ENCODE peak calls at places on chromosomes 12 and 14, in nine cellular contexts. G, S, K, Y, L, E, U, M and J are unnamed samples.

GRCh38 chr12:120170631-120171030 is 23.9 kb downstream of the GCN1 start:
- DNase-seq in G (no peak), S (no peak), K (no peak), Y (no peak), L (no peak), E (no peak), U (no peak), M (no peak), J (no peak)

GRCh38 chr12:64678248-64678647 is 68.0 kb downstream of the RASSF3 start:
- DNase-seq in G (no peak), S (no peak), K (no peak), Y (no peak), L (no peak), E (no peak), U (no peak), M (no peak), J (no peak)

GRCh38 chr12:108890208-108890607 is 10.3 kb downstream of the DAO start:
- DNase-seq in G (no peak), S (no peak), K (no peak), Y (no peak), L (no peak), E (no peak), U (no peak), M (no peak), J (no peak)

GRCh38 chr12:105226219-105226618 is 9.8 kb downstream of the APPL2 start:
- DNase-seq in G (no peak), S (no peak), K (no peak), Y (peak; percentile 14), L (peak; percentile 82), E (peak; percentile 96), U (peak; percentile 7), M (peak; percentile 38), J (peak; percentile 97)

GRCh38 chr12:5173511-5174011 is 129.9 kb downstream of the KCNA5 start:
- DNase-seq in G (no peak), S (no peak), K (no peak), Y (no peak), L (no peak), E (no peak), U (no peak), M (no peak), J (peak; percentile 74)

GRCh38 chr12:105109465-105110212 is 2.1 kb downstream of the WASHC4 start:
- DNase-seq in G (no peak), S (no peak), K (no peak), Y (no peak), L (no peak), E (no peak), U (peak; percentile 74), M (no peak), J (peak; percentile 66)

GRCh38 chr12:64736771-64737170 is 22.4 kb downstream of the GNS start:
- DNase-seq in G (no peak), S (no peak), K (no peak), Y (no peak), L (no peak), E (no peak), U (no peak), M (no peak), J (no peak)

GRCh38 chr14:61703342-61704129 is 8.2 kb downstream of the HIF1A start:
- DNase-seq in G (no peak), S (no peak), K (no peak), Y (no peak), L (no peak), E (no peak), U (no peak), M (no peak), J (no peak)

GRCh38 chr12:3077572-3078081 is 448 bp downstream of the TSPAN9 start:
- DNase-seq in G (no peak), S (no peak), K (no peak), Y (no peak), L (no peak), E (no peak), U (peak; percentile 31), M (peak; percentile 38), J (peak; percentile 8)

GRCh38 chr14:67641480-67641879 is 21.8 kb downstream of the ARG2 start:
- DNase-seq in G (no peak), S (no peak), K (no peak), Y (no peak), L (no peak), E (no peak), U (no peak), M (no peak), J (no peak)

GRCh38 chr12:132040906-132041606 is 91.3 kb downstream of the EP400 start:
- DNase-seq in G (no peak), S (no peak), K (no peak), Y (no peak), L (no peak), E (no peak), U (no peak), M (no peak), J (no peak)

GRCh38 chr12:80937391-80938238 is at the start of gene LIN7A:
- DNase-seq in G (no peak), S (no peak), K (peak; percentile 31), Y (no peak), L (peak; percentile 78), E (peak; percentile 18), U (peak; percentile 73), M (peak; percentile 26), J (peak; percentile 62)

GRCh38 chr12:79560165-79560889 is 130.4 kb downstream of the PAWR start:
- DNase-seq in G (no peak), S (no peak), K (no peak), Y (no peak), L (no peak), E (no peak), U (peak; percentile 34), M (no peak), J (no peak)

GRCh38 chr14:89259951-89260350 is 157.1 kb downstream of the FOXN3 start:
- DNase-seq in G (no peak), S (no peak), K (no peak), Y (no peak), L (no peak), E (no peak), U (no peak), M (no peak), J (no peak)

GRCh38 chr12:90331262-90331661 is 622.6 kb upstream of the ATP2B1 start:
- DNase-seq in G (no peak), S (no peak), K (no peak), Y (no peak), L (no peak), E (no peak), U (no peak), M (no peak), J (no peak)

GRCh38 chr14:93980464-93981201 is 4.3 kb upstream of the ASB2 start:
- DNase-seq in G (no peak), S (no peak), K (no peak), Y (no peak), L (peak; percentile 93), E (no peak), U (no peak), M (no peak), J (no peak)

GRCh38 chr12:26117321-26117720 is 7.5 kb downstream of the BHLHE41 start:
- DNase-seq in G (no peak), S (no peak), K (no peak), Y (no peak), L (no peak), E (no peak), U (no peak), M (no peak), J (no peak)

GRCh38 chr12:105092336-105092735 is 8.1 kb upstream of the ALDH1L2 start:
- DNase-seq in G (no peak), S (no peak), K (no peak), Y (no peak), L (no peak), E (no peak), U (peak; percentile 27), M (no peak), J (no peak)

GRCh38 chr12:124273630-124274029 is 21.3 kb upstream of the RFLNA start:
- DNase-seq in G (no peak), S (no peak), K (no peak), Y (peak; percentile 29), L (no peak), E (no peak), U (peak; percentile 7), M (peak; percentile 70), J (peak; percentile 66)

GRCh38 chr14:65159281-65160062 is 57.2 kb upstream of the MAX start:
- DNase-seq in G (no peak), S (no peak), K (no peak), Y (no peak), L (no peak), E (no peak), U (no peak), M (no peak), J (no peak)

GRCh38 chr12:13024151-13024946 is 19.8 kb upstream of the FAM234B start:
- DNase-seq in G (no peak), S (no peak), K (no peak), Y (no peak), L (no peak), E (no peak), U (peak; percentile 34), M (peak; percentile 45), J (peak; percentile 71)

GRCh38 chr12:71626768-71627167 is 36.9 kb downstream of the ZFC3H1 start:
- DNase-seq in G (no peak), S (no peak), K (no peak), Y (no peak), L (no peak), E (no peak), U (no peak), M (no peak), J (peak; percentile 16)

GRCh38 chr14:38143170-38143569 is 64.5 kb upstream of the SSTR1 start:
- DNase-seq in G (no peak), S (no peak), K (no peak), Y (no peak), L (no peak), E (peak; percentile 37), U (no peak), M (no peak), J (peak; percentile 68)

GRCh38 chr12:57069522-57069921 is 9.1 kb downstream of the NEMP1 start:
- DNase-seq in G (no peak), S (no peak), K (no peak), Y (peak; percentile 44), L (no peak), E (peak; percentile 69), U (peak; percentile 64), M (no peak), J (peak; percentile 79)

GRCh38 chr12:116613256-116613655 is 54.1 kb downstream of the MAP1LC3B2 start:
- DNase-seq in G (no peak), S (no peak), K (no peak), Y (no peak), L (peak; percentile 50), E (no peak), U (peak; percentile 23), M (no peak), J (no peak)

GRCh38 chr12:111431772-111432171 is 26.0 kb downstream of the SH2B3 start:
- DNase-seq in G (no peak), S (no peak), K (no peak), Y (no peak), L (no peak), E (no peak), U (no peak), M (no peak), J (no peak)

GRCh38 chr14:74705607-74706006 is 7.3 kb downstream of the AREL1 start:
- DNase-seq in G (no peak), S (no peak), K (no peak), Y (no peak), L (no peak), E (no peak), U (no peak), M (no peak), J (no peak)

GRCh38 chr12:110006115-110006514 is 6.9 kb downstream of the ANKRD13A start:
- DNase-seq in G (no peak), S (no peak), K (no peak), Y (no peak), L (no peak), E (no peak), U (no peak), M (no peak), J (no peak)

GRCh38 chr14:51056431-51056830 is 38.5 kb downstream of the TRIM9 start:
- DNase-seq in G (no peak), S (no peak), K (no peak), Y (no peak), L (no peak), E (no peak), U (no peak), M (no peak), J (no peak)